ENCODE peak calls at places on chromosomes 6 and 20, in five cellular contexts. One of them, this sample, is unnamed.
A peak's percentile ranks its signal among the peaks of the same experiment; 100 is the strongest.

GRCh38 chr6:46220351-46221220 is 49.8 kb upstream of the ENPP5 start:
- DNase-seq in astrocyte of the spinal cord: no peak
- DNase-seq in Peyer's patch: no peak
- DNase-seq in brain microvascular endothelial cell: no peak
- DNase-seq in AG10803: no peak
- DNase-seq in this sample: no peak

GRCh38 chr6:21598662-21599061 is 5.1 kb downstream of the SOX4 start:
- DNase-seq in astrocyte of the spinal cord: peak; percentile 16
- DNase-seq in Peyer's patch: no peak
- DNase-seq in brain microvascular endothelial cell: no peak
- DNase-seq in AG10803: no peak
- DNase-seq in this sample: no peak

GRCh38 chr6:157434349-157435016 is 53.5 kb downstream of the ZDHHC14 start:
- DNase-seq in astrocyte of the spinal cord: no peak
- DNase-seq in Peyer's patch: no peak
- DNase-seq in brain microvascular endothelial cell: no peak
- DNase-seq in AG10803: peak; percentile 33
- DNase-seq in this sample: no peak

GRCh38 chr6:4610256-4610655 is 165.9 kb upstream of the CDYL start:
- DNase-seq in astrocyte of the spinal cord: peak; percentile 84
- DNase-seq in Peyer's patch: no peak
- DNase-seq in brain microvascular endothelial cell: peak; percentile 74
- DNase-seq in AG10803: peak; percentile 95
- DNase-seq in this sample: no peak

GRCh38 chr20:33099842-33100538 is 20.5 kb downstream of the BPIFB4 start:
- DNase-seq in astrocyte of the spinal cord: no peak
- DNase-seq in Peyer's patch: no peak
- DNase-seq in brain microvascular endothelial cell: no peak
- DNase-seq in AG10803: no peak
- DNase-seq in this sample: no peak

GRCh38 chr20:40711078-40711477 is 22.0 kb upstream of the MAFB start:
- DNase-seq in astrocyte of the spinal cord: no peak
- DNase-seq in Peyer's patch: no peak
- DNase-seq in brain microvascular endothelial cell: no peak
- DNase-seq in AG10803: no peak
- DNase-seq in this sample: no peak

GRCh38 chr6:114121913-114122662 is 151.1 kb upstream of the HDAC2 start:
- DNase-seq in astrocyte of the spinal cord: no peak
- DNase-seq in Peyer's patch: no peak
- DNase-seq in brain microvascular endothelial cell: no peak
- DNase-seq in AG10803: peak; percentile 16
- DNase-seq in this sample: no peak

GRCh38 chr6:131651782-131652181 is 14.7 kb downstream of the ENPP3 start:
- DNase-seq in astrocyte of the spinal cord: no peak
- DNase-seq in Peyer's patch: no peak
- DNase-seq in brain microvascular endothelial cell: no peak
- DNase-seq in AG10803: no peak
- DNase-seq in this sample: no peak

GRCh38 chr6:30964075-30964474 is 19.4 kb upstream of the MUC21 start:
- DNase-seq in astrocyte of the spinal cord: peak; percentile 65
- DNase-seq in Peyer's patch: no peak
- DNase-seq in brain microvascular endothelial cell: no peak
- DNase-seq in AG10803: no peak
- DNase-seq in this sample: no peak

GRCh38 chr6:137013031-137013430 is 31.7 kb downstream of the IL20RA start:
- DNase-seq in astrocyte of the spinal cord: peak; percentile 50
- DNase-seq in Peyer's patch: no peak
- DNase-seq in brain microvascular endothelial cell: peak; percentile 10
- DNase-seq in AG10803: peak; percentile 82
- DNase-seq in this sample: no peak

GRCh38 chr6:336159-337114 is 44.1 kb downstream of the DUSP22 start:
- DNase-seq in astrocyte of the spinal cord: no peak
- DNase-seq in Peyer's patch: peak; percentile 32
- DNase-seq in brain microvascular endothelial cell: no peak
- DNase-seq in AG10803: no peak
- DNase-seq in this sample: no peak

GRCh38 chr6:145266432-145267075 is 468.8 kb downstream of the EPM2A start:
- DNase-seq in astrocyte of the spinal cord: no peak
- DNase-seq in Peyer's patch: no peak
- DNase-seq in brain microvascular endothelial cell: no peak
- DNase-seq in AG10803: no peak
- DNase-seq in this sample: no peak

GRCh38 chr20:7716286-7716972 is 223.8 kb downstream of the HAO1 start:
- DNase-seq in astrocyte of the spinal cord: no peak
- DNase-seq in Peyer's patch: no peak
- DNase-seq in brain microvascular endothelial cell: no peak
- DNase-seq in AG10803: no peak
- DNase-seq in this sample: no peak

DNA sequence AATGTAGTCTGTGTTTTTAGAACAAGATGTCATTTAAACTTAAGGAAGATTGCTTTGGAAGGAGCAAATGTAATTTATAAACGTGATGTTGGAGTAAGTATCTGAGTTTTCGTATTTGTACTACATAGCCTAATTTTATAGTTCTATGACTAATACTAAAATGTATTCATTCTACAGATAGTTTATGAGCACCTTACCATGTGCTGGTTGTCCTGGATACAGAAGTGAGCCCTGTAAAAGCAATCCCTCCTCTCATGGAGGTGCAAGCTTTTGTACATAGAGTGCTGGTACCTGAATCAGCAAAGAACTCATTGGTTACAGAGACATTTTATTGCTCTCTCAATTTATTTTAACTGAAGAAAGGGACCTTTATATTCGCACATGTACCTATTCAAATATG is 27.1 kb downstream of the TBPL1 start:
- DNase-seq in astrocyte of the spinal cord: no peak
- DNase-seq in Peyer's patch: no peak
- DNase-seq in brain microvascular endothelial cell: no peak
- DNase-seq in AG10803: no peak
- DNase-seq in this sample: no peak
- TF ChIP-seq CTCF in astrocyte of the spinal cord: no peak
- TF ChIP-seq CTCF in Peyer's patch: no peak
- TF ChIP-seq CTCF in brain microvascular endothelial cell: no peak
- TF ChIP-seq CTCF in AG10803: no peak
- TF ChIP-seq CTCF in this sample: no peak

GRCh38 chr20:34875657-34876160 is 703 bp upstream of the ACSS2 start:
- DNase-seq in astrocyte of the spinal cord: no peak
- DNase-seq in Peyer's patch: no peak
- DNase-seq in brain microvascular endothelial cell: no peak
- DNase-seq in AG10803: no peak
- DNase-seq in this sample: no peak
- TF ChIP-seq CTCF in astrocyte of the spinal cord: peak; percentile 27
- TF ChIP-seq CTCF in Peyer's patch: peak; percentile 75
- TF ChIP-seq CTCF in brain microvascular endothelial cell: peak; percentile 42
- TF ChIP-seq CTCF in AG10803: peak; percentile 28
- TF ChIP-seq CTCF in this sample: peak; percentile 10

GRCh38 chr6:80181352-80182081 is 75.0 kb downstream of the BCKDHB start:
- DNase-seq in astrocyte of the spinal cord: no peak
- DNase-seq in Peyer's patch: no peak
- DNase-seq in brain microvascular endothelial cell: no peak
- DNase-seq in AG10803: no peak
- DNase-seq in this sample: no peak

GRCh38 chr6:80185492-80185891 is 79.0 kb downstream of the BCKDHB start:
- DNase-seq in astrocyte of the spinal cord: no peak
- DNase-seq in Peyer's patch: no peak
- DNase-seq in brain microvascular endothelial cell: no peak
- DNase-seq in AG10803: no peak
- DNase-seq in this sample: no peak

GRCh38 chr6:80182291-80182690 is 75.8 kb downstream of the BCKDHB start:
- DNase-seq in astrocyte of the spinal cord: peak; percentile 69
- DNase-seq in Peyer's patch: no peak
- DNase-seq in brain microvascular endothelial cell: no peak
- DNase-seq in AG10803: peak; percentile 30
- DNase-seq in this sample: no peak

GRCh38 chr6:80183019-80183418 is 76.5 kb downstream of the BCKDHB start:
- DNase-seq in astrocyte of the spinal cord: no peak
- DNase-seq in Peyer's patch: no peak
- DNase-seq in brain microvascular endothelial cell: no peak
- DNase-seq in AG10803: no peak
- DNase-seq in this sample: no peak

DNA sequence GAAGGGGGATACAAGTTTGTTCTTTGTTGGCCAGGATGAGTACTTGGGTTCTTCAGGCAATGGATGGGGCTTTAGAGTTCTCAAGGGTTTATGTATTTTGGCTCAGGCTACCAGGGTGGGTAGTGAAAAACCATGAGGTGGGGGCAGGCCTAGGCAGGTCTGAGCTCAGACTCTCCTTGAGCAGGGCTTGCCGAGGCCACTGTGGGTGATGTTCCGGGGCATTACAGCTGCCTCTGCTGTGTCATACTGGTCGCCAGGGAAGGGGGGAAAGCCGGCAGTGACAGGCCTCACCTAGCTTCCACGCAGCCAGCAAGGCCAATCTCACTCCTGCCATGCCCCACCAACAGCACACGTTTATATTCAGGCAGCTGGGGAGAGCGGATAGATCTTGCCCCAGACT is 79.6 kb downstream of the BCKDHB start:
- DNase-seq in astrocyte of the spinal cord: no peak
- DNase-seq in Peyer's patch: no peak
- DNase-seq in brain microvascular endothelial cell: no peak
- DNase-seq in AG10803: no peak
- DNase-seq in this sample: no peak
- TF ChIP-seq CTCF in astrocyte of the spinal cord: no peak
- TF ChIP-seq CTCF in Peyer's patch: no peak
- TF ChIP-seq CTCF in brain microvascular endothelial cell: no peak
- TF ChIP-seq CTCF in AG10803: no peak
- TF ChIP-seq CTCF in this sample: no peak

GRCh38 chr6:69735029-69735428 is 61.8 kb downstream of the LMBRD1 start:
- DNase-seq in astrocyte of the spinal cord: no peak
- DNase-seq in Peyer's patch: no peak
- DNase-seq in brain microvascular endothelial cell: no peak
- DNase-seq in AG10803: no peak
- DNase-seq in this sample: no peak

GRCh38 chr6:69729870-69730449 is 66.8 kb downstream of the LMBRD1 start:
- DNase-seq in astrocyte of the spinal cord: peak; percentile 13
- DNase-seq in Peyer's patch: no peak
- DNase-seq in brain microvascular endothelial cell: no peak
- DNase-seq in AG10803: peak; percentile 1
- DNase-seq in this sample: no peak

GRCh38 chr6:69732045-69732444 is 64.8 kb downstream of the LMBRD1 start:
- DNase-seq in astrocyte of the spinal cord: no peak
- DNase-seq in Peyer's patch: no peak
- DNase-seq in brain microvascular endothelial cell: no peak
- DNase-seq in AG10803: peak; percentile 6
- DNase-seq in this sample: no peak

DNA sequence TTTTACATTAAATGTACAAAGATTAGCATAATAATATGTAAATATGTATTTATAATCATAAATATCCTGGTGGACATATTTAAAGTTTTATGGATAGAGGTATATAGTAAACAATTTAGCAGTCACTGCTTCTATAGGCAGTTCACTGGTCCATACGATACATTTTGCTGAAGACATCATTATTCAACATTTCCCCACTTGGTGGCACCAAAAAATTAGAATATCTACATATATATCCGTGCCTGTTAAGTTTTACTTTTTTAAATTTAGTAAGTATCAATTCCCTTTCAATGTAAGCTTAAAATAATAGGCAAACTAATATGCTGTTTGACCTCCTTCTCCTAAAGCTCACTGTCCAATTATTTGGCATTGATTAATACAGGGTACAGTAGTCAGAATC is 64.2 kb downstream of the LMBRD1 start:
- DNase-seq in astrocyte of the spinal cord: peak; percentile 8
- DNase-seq in Peyer's patch: no peak
- DNase-seq in brain microvascular endothelial cell: no peak
- DNase-seq in AG10803: peak; percentile 1
- DNase-seq in this sample: no peak
- TF ChIP-seq CTCF in astrocyte of the spinal cord: no peak
- TF ChIP-seq CTCF in Peyer's patch: peak; percentile 12
- TF ChIP-seq CTCF in brain microvascular endothelial cell: peak; percentile 10
- TF ChIP-seq CTCF in AG10803: peak; percentile 13
- TF ChIP-seq CTCF in this sample: peak; percentile 17

GRCh38 chr6:170306324-170307079 is at the start of gene FAM120B:
- DNase-seq in astrocyte of the spinal cord: peak; percentile 94
- DNase-seq in Peyer's patch: peak; percentile 98
- DNase-seq in brain microvascular endothelial cell: peak; percentile 91
- DNase-seq in AG10803: peak; percentile 94
- DNase-seq in this sample: peak; percentile 98
- TF ChIP-seq CTCF in astrocyte of the spinal cord: no peak
- TF ChIP-seq CTCF in Peyer's patch: no peak
- TF ChIP-seq CTCF in brain microvascular endothelial cell: no peak
- TF ChIP-seq CTCF in AG10803: no peak
- TF ChIP-seq CTCF in this sample: no peak

DNA sequence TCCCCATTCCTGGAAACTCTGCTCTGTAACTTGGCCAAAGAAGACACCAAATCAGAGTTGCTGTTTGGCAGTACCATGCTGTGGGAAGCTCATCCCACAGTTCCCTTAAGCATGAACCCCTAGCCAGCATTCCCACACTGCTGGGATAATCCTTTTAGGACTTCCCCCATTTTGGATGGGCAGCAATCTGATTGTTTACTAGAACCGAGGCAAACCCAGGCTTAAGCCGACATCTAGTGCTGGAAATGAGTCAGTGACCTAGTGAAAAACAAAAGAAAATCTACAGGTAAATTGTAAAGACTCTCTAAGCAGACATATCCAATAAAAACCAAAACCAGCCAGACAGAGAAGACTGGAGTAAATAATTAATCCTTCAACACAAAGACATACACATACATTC is 5.2 kb downstream of the DNAH8 start:
- DNase-seq in astrocyte of the spinal cord: no peak
- DNase-seq in Peyer's patch: no peak
- DNase-seq in brain microvascular endothelial cell: no peak
- DNase-seq in AG10803: no peak
- DNase-seq in this sample: no peak
- TF ChIP-seq CTCF in astrocyte of the spinal cord: no peak
- TF ChIP-seq CTCF in Peyer's patch: peak; percentile 29
- TF ChIP-seq CTCF in brain microvascular endothelial cell: peak; percentile 27
- TF ChIP-seq CTCF in AG10803: no peak
- TF ChIP-seq CTCF in this sample: no peak

GRCh38 chr6:11595903-11596302 is 58.4 kb downstream of the TMEM170B start:
- DNase-seq in astrocyte of the spinal cord: peak; percentile 31
- DNase-seq in Peyer's patch: no peak
- DNase-seq in brain microvascular endothelial cell: peak; percentile 26
- DNase-seq in AG10803: no peak
- DNase-seq in this sample: no peak
- TF ChIP-seq CTCF in astrocyte of the spinal cord: peak; percentile 37
- TF ChIP-seq CTCF in Peyer's patch: no peak
- TF ChIP-seq CTCF in brain microvascular endothelial cell: peak; percentile 55
- TF ChIP-seq CTCF in AG10803: no peak
- TF ChIP-seq CTCF in this sample: peak; percentile 47

GRCh38 chr20:60221593-60221992 is 263.4 kb downstream of the CDH26 start:
- DNase-seq in astrocyte of the spinal cord: no peak
- DNase-seq in Peyer's patch: no peak
- DNase-seq in brain microvascular endothelial cell: no peak
- DNase-seq in AG10803: no peak
- DNase-seq in this sample: no peak

GRCh38 chr20:60222497-60222896 is 264.3 kb downstream of the CDH26 start:
- DNase-seq in astrocyte of the spinal cord: no peak
- DNase-seq in Peyer's patch: no peak
- DNase-seq in brain microvascular endothelial cell: no peak
- DNase-seq in AG10803: no peak
- DNase-seq in this sample: no peak

GRCh38 chr20:60228255-60228654 is 270.0 kb downstream of the CDH26 start:
- DNase-seq in astrocyte of the spinal cord: no peak
- DNase-seq in Peyer's patch: no peak
- DNase-seq in brain microvascular endothelial cell: no peak
- DNase-seq in AG10803: no peak
- DNase-seq in this sample: peak; percentile 79

GRCh38 chr20:60223174-60223573 is 265.0 kb downstream of the CDH26 start:
- DNase-seq in astrocyte of the spinal cord: no peak
- DNase-seq in Peyer's patch: no peak
- DNase-seq in brain microvascular endothelial cell: no peak
- DNase-seq in AG10803: no peak
- DNase-seq in this sample: no peak

GRCh38 chr20:60224914-60225313 is 266.7 kb downstream of the CDH26 start:
- DNase-seq in astrocyte of the spinal cord: no peak
- DNase-seq in Peyer's patch: no peak
- DNase-seq in brain microvascular endothelial cell: no peak
- DNase-seq in AG10803: peak; percentile 13
- DNase-seq in this sample: no peak
- TF ChIP-seq CTCF in astrocyte of the spinal cord: peak; percentile 65
- TF ChIP-seq CTCF in Peyer's patch: no peak
- TF ChIP-seq CTCF in brain microvascular endothelial cell: peak; percentile 79
- TF ChIP-seq CTCF in AG10803: peak; percentile 56
- TF ChIP-seq CTCF in this sample: no peak